ENCODE peak calls at places on chromosome 1, in five cellular contexts. One of them, this sample, is unnamed.

GRCh38 chr1:4656533-4657140 is 2.2 kb downstream of the AJAP1 start:
- DNase-seq in GF-D8: no peak
- DNase-seq in OCI-LY7: no peak
- DNase-seq in stimulated activated naive B cell treated with anti-CD40 and anti-IgM and Interleukin-4, amounts not matched to agents 10 μg/mL and 1 μg/mL and 100 μg/mL, for 72 hours: no peak
- DNase-seq in ELR: no peak
- DNase-seq in this sample: no peak

GRCh38 chr1:90964444-90965035 is 57.3 kb downstream of the ZNF644 start:
- DNase-seq in GF-D8: no peak
- DNase-seq in OCI-LY7: peak
- DNase-seq in stimulated activated naive B cell treated with anti-CD40 and anti-IgM and Interleukin-4, amounts not matched to agents 10 μg/mL and 1 μg/mL and 100 μg/mL, for 72 hours: no peak
- DNase-seq in ELR: peak
- DNase-seq in this sample: no peak

GRCh38 chr1:117817629-117818028 is 111.8 kb downstream of the GDAP2 start:
- DNase-seq in GF-D8: no peak
- DNase-seq in OCI-LY7: no peak
- DNase-seq in stimulated activated naive B cell treated with anti-CD40 and anti-IgM and Interleukin-4, amounts not matched to agents 10 μg/mL and 1 μg/mL and 100 μg/mL, for 72 hours: no peak
- DNase-seq in ELR: no peak
- DNase-seq in this sample: no peak

GRCh38 chr1:58774027-58774426 is 9.8 kb downstream of the JUN start:
- DNase-seq in GF-D8: no peak
- DNase-seq in OCI-LY7: peak
- DNase-seq in stimulated activated naive B cell treated with anti-CD40 and anti-IgM and Interleukin-4, amounts not matched to agents 10 μg/mL and 1 μg/mL and 100 μg/mL, for 72 hours: no peak
- DNase-seq in ELR: no peak
- DNase-seq in this sample: no peak

GRCh38 chr1:204282801-204283200 is 69.0 kb upstream of the GOLT1A start:
- DNase-seq in GF-D8: no peak
- DNase-seq in OCI-LY7: no peak
- DNase-seq in stimulated activated naive B cell treated with anti-CD40 and anti-IgM and Interleukin-4, amounts not matched to agents 10 μg/mL and 1 μg/mL and 100 μg/mL, for 72 hours: no peak
- DNase-seq in ELR: no peak
- DNase-seq in this sample: no peak

GRCh38 chr1:54006508-54006907 is 11.5 kb downstream of the LDLRAD1 start:
- DNase-seq in GF-D8: no peak
- DNase-seq in OCI-LY7: no peak
- DNase-seq in stimulated activated naive B cell treated with anti-CD40 and anti-IgM and Interleukin-4, amounts not matched to agents 10 μg/mL and 1 μg/mL and 100 μg/mL, for 72 hours: no peak
- DNase-seq in ELR: no peak
- DNase-seq in this sample: no peak

GRCh38 chr1:164763098-164763497 is 204.1 kb downstream of the PBX1 start:
- DNase-seq in GF-D8: no peak
- DNase-seq in OCI-LY7: no peak
- DNase-seq in stimulated activated naive B cell treated with anti-CD40 and anti-IgM and Interleukin-4, amounts not matched to agents 10 μg/mL and 1 μg/mL and 100 μg/mL, for 72 hours: no peak
- DNase-seq in ELR: no peak
- DNase-seq in this sample: no peak

GRCh38 chr1:245245021-245245667 is 90.4 kb downstream of the KIF26B start:
- DNase-seq in GF-D8: no peak
- DNase-seq in OCI-LY7: no peak
- DNase-seq in stimulated activated naive B cell treated with anti-CD40 and anti-IgM and Interleukin-4, amounts not matched to agents 10 μg/mL and 1 μg/mL and 100 μg/mL, for 72 hours: no peak
- DNase-seq in ELR: no peak
- DNase-seq in this sample: no peak

GRCh38 chr1:31823780-31824179 is 8.0 kb upstream of the SPOCD1 start:
- DNase-seq in GF-D8: no peak
- DNase-seq in OCI-LY7: no peak
- DNase-seq in stimulated activated naive B cell treated with anti-CD40 and anti-IgM and Interleukin-4, amounts not matched to agents 10 μg/mL and 1 μg/mL and 100 μg/mL, for 72 hours: no peak
- DNase-seq in ELR: no peak
- DNase-seq in this sample: no peak

GRCh38 chr1:5601516-5601915 is 390.7 kb downstream of the NPHP4 start:
- DNase-seq in GF-D8: no peak
- DNase-seq in OCI-LY7: no peak
- DNase-seq in stimulated activated naive B cell treated with anti-CD40 and anti-IgM and Interleukin-4, amounts not matched to agents 10 μg/mL and 1 μg/mL and 100 μg/mL, for 72 hours: no peak
- DNase-seq in ELR: no peak
- DNase-seq in this sample: no peak

GRCh38 chr1:185487030-185487429 is 170.0 kb upstream of the IVNS1ABP start:
- DNase-seq in GF-D8: no peak
- DNase-seq in OCI-LY7: no peak
- DNase-seq in stimulated activated naive B cell treated with anti-CD40 and anti-IgM and Interleukin-4, amounts not matched to agents 10 μg/mL and 1 μg/mL and 100 μg/mL, for 72 hours: no peak
- DNase-seq in ELR: no peak
- DNase-seq in this sample: no peak

GRCh38 chr1:177847843-177848242 is 122.0 kb downstream of the SEC16B start:
- DNase-seq in GF-D8: no peak
- DNase-seq in OCI-LY7: no peak
- DNase-seq in stimulated activated naive B cell treated with anti-CD40 and anti-IgM and Interleukin-4, amounts not matched to agents 10 μg/mL and 1 μg/mL and 100 μg/mL, for 72 hours: no peak
- DNase-seq in ELR: peak
- DNase-seq in this sample: no peak

GRCh38 chr1:66207484-66207883 is 326.5 kb upstream of the SGIP1 start:
- DNase-seq in GF-D8: no peak
- DNase-seq in OCI-LY7: no peak
- DNase-seq in stimulated activated naive B cell treated with anti-CD40 and anti-IgM and Interleukin-4, amounts not matched to agents 10 μg/mL and 1 μg/mL and 100 μg/mL, for 72 hours: no peak
- DNase-seq in ELR: peak
- DNase-seq in this sample: peak

GRCh38 chr1:159556931-159557369 is 21.1 kb upstream of the OR10J5 start:
- DNase-seq in GF-D8: no peak
- DNase-seq in OCI-LY7: no peak
- DNase-seq in stimulated activated naive B cell treated with anti-CD40 and anti-IgM and Interleukin-4, amounts not matched to agents 10 μg/mL and 1 μg/mL and 100 μg/mL, for 72 hours: no peak
- DNase-seq in ELR: no peak
- DNase-seq in this sample: peak

GRCh38 chr1:100456880-100457279 is 81.1 kb upstream of the GPR88 start:
- DNase-seq in GF-D8: no peak
- DNase-seq in OCI-LY7: no peak
- DNase-seq in stimulated activated naive B cell treated with anti-CD40 and anti-IgM and Interleukin-4, amounts not matched to agents 10 μg/mL and 1 μg/mL and 100 μg/mL, for 72 hours: no peak
- DNase-seq in ELR: no peak
- DNase-seq in this sample: no peak

GRCh38 chr1:179591253-179591591 is 410 bp upstream of the TDRD5 start:
- DNase-seq in GF-D8: no peak
- DNase-seq in OCI-LY7: no peak
- DNase-seq in stimulated activated naive B cell treated with anti-CD40 and anti-IgM and Interleukin-4, amounts not matched to agents 10 μg/mL and 1 μg/mL and 100 μg/mL, for 72 hours: no peak
- DNase-seq in ELR: no peak
- DNase-seq in this sample: no peak

GRCh38 chr1:222798975-222799374 is 15.9 kb upstream of the DISP1 start:
- DNase-seq in GF-D8: no peak
- DNase-seq in OCI-LY7: no peak
- DNase-seq in stimulated activated naive B cell treated with anti-CD40 and anti-IgM and Interleukin-4, amounts not matched to agents 10 μg/mL and 1 μg/mL and 100 μg/mL, for 72 hours: no peak
- DNase-seq in ELR: no peak
- DNase-seq in this sample: no peak

GRCh38 chr1:160868141-160868540 is 5.5 kb upstream of the CD244 start:
- DNase-seq in GF-D8: peak
- DNase-seq in OCI-LY7: no peak
- DNase-seq in stimulated activated naive B cell treated with anti-CD40 and anti-IgM and Interleukin-4, amounts not matched to agents 10 μg/mL and 1 μg/mL and 100 μg/mL, for 72 hours: no peak
- DNase-seq in ELR: no peak
- DNase-seq in this sample: no peak

GRCh38 chr1:110087812-110088738 is 17.6 kb upstream of the ALX3 start:
- DNase-seq in GF-D8: no peak
- DNase-seq in OCI-LY7: peak
- DNase-seq in stimulated activated naive B cell treated with anti-CD40 and anti-IgM and Interleukin-4, amounts not matched to agents 10 μg/mL and 1 μg/mL and 100 μg/mL, for 72 hours: no peak
- DNase-seq in ELR: peak
- DNase-seq in this sample: peak

GRCh38 chr1:100597069-100597741 is 59.3 kb downstream of the GPR88 start:
- DNase-seq in GF-D8: no peak
- DNase-seq in OCI-LY7: no peak
- DNase-seq in stimulated activated naive B cell treated with anti-CD40 and anti-IgM and Interleukin-4, amounts not matched to agents 10 μg/mL and 1 μg/mL and 100 μg/mL, for 72 hours: no peak
- DNase-seq in ELR: peak
- DNase-seq in this sample: peak

GRCh38 chr1:228410015-228410414 is 3.4 kb upstream of the TRIM11 start:
- DNase-seq in GF-D8: no peak
- DNase-seq in OCI-LY7: no peak
- DNase-seq in stimulated activated naive B cell treated with anti-CD40 and anti-IgM and Interleukin-4, amounts not matched to agents 10 μg/mL and 1 μg/mL and 100 μg/mL, for 72 hours: no peak
- DNase-seq in ELR: no peak
- DNase-seq in this sample: no peak

GRCh38 chr1:61842863-61843514 is 100.7 kb downstream of the PATJ start:
- DNase-seq in GF-D8: no peak
- DNase-seq in OCI-LY7: no peak
- DNase-seq in stimulated activated naive B cell treated with anti-CD40 and anti-IgM and Interleukin-4, amounts not matched to agents 10 μg/mL and 1 μg/mL and 100 μg/mL, for 72 hours: no peak
- DNase-seq in ELR: peak
- DNase-seq in this sample: no peak

GRCh38 chr1:233843523-233844204 is 60.8 kb upstream of the SLC35F3 start:
- DNase-seq in GF-D8: no peak
- DNase-seq in OCI-LY7: no peak
- DNase-seq in stimulated activated naive B cell treated with anti-CD40 and anti-IgM and Interleukin-4, amounts not matched to agents 10 μg/mL and 1 μg/mL and 100 μg/mL, for 72 hours: no peak
- DNase-seq in ELR: peak
- DNase-seq in this sample: no peak

GRCh38 chr1:83029050-83029449 is 969.9 kb downstream of the TTLL7 start:
- DNase-seq in GF-D8: no peak
- DNase-seq in OCI-LY7: no peak
- DNase-seq in stimulated activated naive B cell treated with anti-CD40 and anti-IgM and Interleukin-4, amounts not matched to agents 10 μg/mL and 1 μg/mL and 100 μg/mL, for 72 hours: no peak
- DNase-seq in ELR: no peak
- DNase-seq in this sample: no peak

This sample was measured in foreskin melanocyte.